ENCODE peak calls at places on chromosomes 11 and 22, in six cellular contexts. Z, G, Y, K, E and T are unnamed samples. For H3K36me3, the result is how much of the 10 kb centered on the place peaks cover.

GRCh38 chr11:117570701-117571100 is 226.3 kb downstream of the DSCAML1 start:
- DNase-seq in Z (no peak), K (no peak), G (no peak), Y (peak), E (no peak), T (no peak)

GRCh38 chr22:28711820-28712777 is 29.5 kb downstream of the CHEK2 start:
- DNase-seq in Y (no peak), Z (no peak), G (peak), E (peak), K (no peak), T (peak)

GRCh38 chr11:131763193-131763890 is 392.9 kb downstream of the NTM start:
- DNase-seq in E (peak), K (no peak), G (peak), Y (no peak), Z (no peak), T (peak)

GRCh38 chr11:73404048-73404447 is 27.8 kb downstream of the RELT start:
- DNase-seq in E (peak), G (no peak), Z (no peak), K (peak), Y (peak), T (peak)

GRCh38 chr11:12324585-12324984 is 52.8 kb upstream of the PARVA start:
- DNase-seq in K (no peak), Y (no peak), G (no peak), E (no peak), Z (no peak), T (no peak)

GRCh38 chr11:44747339-44747738 is 20.6 kb downstream of the TSPAN18 start:
- DNase-seq in K (no peak), Z (no peak), E (peak), Y (no peak), G (peak), T (no peak)

GRCh38 chr22:40324468-40325305 is 21.6 kb upstream of the ADSL start:
- DNase-seq in E (no peak), K (peak), Z (no peak), G (no peak), Y (no peak), T (no peak)

GRCh38 chr11:83219095-83219494 is 25.6 kb downstream of the ANKRD42 start:
- DNase-seq in Y (no peak), G (no peak), Z (no peak), E (no peak), K (no peak), T (no peak)

GRCh38 chr11:85076535-85077330 is 550.4 kb downstream of the DLG2 start:
- DNase-seq in E (peak), G (peak), K (no peak), Z (no peak), Y (no peak), T (no peak)

GRCh38 chr22:49331878-49332277 is 495.8 kb downstream of the BRD1 start:
- DNase-seq in Y (peak), Z (peak), G (no peak), K (peak), E (no peak), T (no peak)

GRCh38 chr11:86174101-86175046 is 70.2 kb upstream of the EED start:
- DNase-seq in G (peak), E (peak), Y (peak), K (peak), Z (peak), T (peak)

GRCh38 chr11:128884703-128885338 is 6.3 kb upstream of the KCNJ5 start:
- DNase-seq in Y (no peak), K (peak), Z (no peak), G (peak), E (peak), T (no peak)

GRCh38 chr11:36041988-36042606 is 98.2 kb downstream of the LDLRAD3 start:
- DNase-seq in G (no peak), E (peak), Z (no peak), Y (no peak), K (no peak), T (no peak)

GRCh38 chr11:451738-452137 is 1.7 kb downstream of the PTDSS2 start:
- DNase-seq in G (no peak), E (no peak), Y (no peak), Z (no peak), K (no peak), T (no peak)
- H3K4me3 ChIP-seq in G (no peak), E (peak), Y (no peak), Z (no peak), K (peak), T (peak)

GRCh38 chr22:47055461-47055860 is 293.0 kb downstream of the TBC1D22A start:
- DNase-seq in Y (peak), K (no peak), E (no peak), Z (peak), G (no peak), T (no peak)

GRCh38 chr22:47056776-47057470 is 294.5 kb downstream of the TBC1D22A start:
- DNase-seq in G (no peak), Z (peak), E (no peak), Y (peak), K (no peak), T (no peak)

GRCh38 chr22:47055073-47055355 is 292.6 kb downstream of the TBC1D22A start:
- DNase-seq in Y (peak), Z (peak), K (no peak), E (no peak), G (no peak), T (no peak)

GRCh38 chr22:47056361-47056760 is 293.9 kb downstream of the TBC1D22A start:
- DNase-seq in E (no peak), Z (peak), G (no peak), Y (no peak), K (no peak), T (no peak)

GRCh38 chr22:47055921-47056320 is 293.5 kb downstream of the TBC1D22A start:
- DNase-seq in Y (peak), Z (peak), E (no peak), K (no peak), G (no peak), T (no peak)
- H3K36me3 ChIP-seq in Y (under half), Z (under half), E (under half), K (under half), G (under half), T (under half)

GRCh38 chr22:31229402-31230140 is 17.5 kb downstream of the LIMK2 start:
- DNase-seq in K (peak), G (peak), Z (no peak), Y (no peak), E (peak), T (peak)

GRCh38 chr22:31233001-31233400 is 20.9 kb downstream of the LIMK2 start:
- DNase-seq in Y (no peak), Z (no peak), K (no peak), E (no peak), G (no peak), T (no peak)

GRCh38 chr22:31228425-31228824 is 16.3 kb downstream of the LIMK2 start:
- DNase-seq in G (no peak), Y (no peak), E (no peak), Z (no peak), K (no peak), T (no peak)

GRCh38 chr22:31230871-31231621 is 18.9 kb downstream of the LIMK2 start:
- DNase-seq in E (peak), K (peak), Z (no peak), Y (no peak), G (peak), T (no peak)

GRCh38 chr22:31230155-31230870 is 18.2 kb downstream of the LIMK2 start:
- DNase-seq in G (no peak), Z (no peak), K (no peak), Y (no peak), E (peak), T (no peak)
- H3K4me3 ChIP-seq in G (no peak), Z (no peak), K (no peak), Y (no peak), E (peak), T (no peak)

GRCh38 chr11:118749429-118749828 is 41.5 kb downstream of the DDX6 start:
- DNase-seq in Z (no peak), G (no peak), K (no peak), Y (no peak), E (no peak), T (no peak)
- H3K36me3 ChIP-seq in Z (half or more), G (half or more), K (half or more), Y (under half), E (half or more), T (half or more)

GRCh38 chr22:44278234-44279058 is 34.3 kb downstream of the SHISAL1 start:
- DNase-seq in Z (no peak), K (no peak), Y (no peak), E (no peak), G (no peak), T (no peak)

GRCh38 chr22:44277404-44278135 is 35.2 kb downstream of the SHISAL1 start:
- DNase-seq in Y (no peak), G (no peak), K (no peak), E (no peak), Z (no peak), T (no peak)

GRCh38 chr22:44280665-44281188 is 32.0 kb downstream of the SHISAL1 start:
- DNase-seq in E (no peak), K (no peak), G (no peak), Y (peak), Z (no peak), T (no peak)

GRCh38 chr22:44276706-44277403 is 35.9 kb downstream of the SHISAL1 start:
- DNase-seq in Y (no peak), Z (no peak), G (no peak), K (no peak), E (no peak), T (no peak)

DNA sequence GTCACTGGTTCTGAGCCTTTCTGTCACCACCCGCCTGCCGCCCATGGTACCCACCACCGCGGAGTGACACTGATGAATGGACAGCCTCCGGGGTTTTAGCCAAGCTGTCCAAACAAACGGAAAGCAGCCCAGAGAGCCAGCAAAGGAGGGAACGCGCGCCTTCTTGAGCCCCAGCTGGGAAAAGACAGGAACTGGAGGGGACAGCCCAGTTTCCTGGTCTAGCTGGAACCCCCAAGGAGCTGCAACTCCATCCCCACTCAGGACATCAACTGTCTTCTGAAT is 33.8 kb downstream of the SHISAL1 start:
- DNase-seq in K (no peak), E (no peak), Z (no peak), Y (no peak), G (no peak), T (no peak)
- H3K4me3 ChIP-seq in K (no peak), E (no peak), Z (no peak), Y (no peak), G (no peak), T (no peak)

DNA sequence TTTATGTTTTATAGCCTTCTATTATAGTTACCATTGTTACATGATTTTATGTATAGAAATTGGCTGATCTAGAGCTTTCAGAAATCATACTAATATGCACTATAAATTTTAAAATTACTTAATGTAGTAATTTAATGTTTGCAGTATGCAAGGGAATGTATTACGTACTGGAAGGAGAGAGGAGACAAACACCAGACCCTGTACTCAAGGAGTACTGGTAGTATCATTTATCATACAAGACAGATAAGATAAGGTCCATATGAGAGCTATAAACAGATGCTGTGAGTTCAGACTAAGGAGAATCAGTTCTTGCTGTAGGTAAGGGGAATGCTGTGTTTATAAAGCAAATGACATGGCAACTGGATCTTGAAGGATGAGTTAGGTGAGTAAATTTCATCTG is 765 bp downstream of the BCO2 start:
- DNase-seq in G (no peak), Y (no peak), E (no peak), Z (no peak), K (no peak), T (no peak)
- H3K36me3 ChIP-seq in G (under half), Y (under half), E (under half), Z (under half), K (under half), T (under half)

GRCh38 chr11:2168286-2169000 is 3.2 kb downstream of the TH start:
- DNase-seq in G (no peak), Y (no peak), K (no peak), E (no peak), Z (no peak), T (no peak)
- H3K4me3 ChIP-seq in G (no peak), Y (no peak), K (no peak), E (no peak), Z (no peak), T (no peak)

GRCh38 chr11:3044004-3044403 is 13.2 kb downstream of the CARS1 start:
- DNase-seq in Y (no peak), G (peak), Z (no peak), K (no peak), E (no peak), T (peak)

GRCh38 chr11:3046641-3047040 is 10.6 kb downstream of the CARS1 start:
- DNase-seq in Y (no peak), E (no peak), Z (no peak), G (peak), K (no peak), T (no peak)

GRCh38 chr11:3047637-3048036 is 9.6 kb downstream of the CARS1 start:
- DNase-seq in E (no peak), Z (no peak), G (no peak), K (no peak), Y (no peak), T (no peak)

GRCh38 chr11:3044915-3045314 is 12.3 kb downstream of the CARS1 start:
- DNase-seq in K (no peak), E (no peak), G (no peak), Y (no peak), Z (no peak), T (no peak)

DNA sequence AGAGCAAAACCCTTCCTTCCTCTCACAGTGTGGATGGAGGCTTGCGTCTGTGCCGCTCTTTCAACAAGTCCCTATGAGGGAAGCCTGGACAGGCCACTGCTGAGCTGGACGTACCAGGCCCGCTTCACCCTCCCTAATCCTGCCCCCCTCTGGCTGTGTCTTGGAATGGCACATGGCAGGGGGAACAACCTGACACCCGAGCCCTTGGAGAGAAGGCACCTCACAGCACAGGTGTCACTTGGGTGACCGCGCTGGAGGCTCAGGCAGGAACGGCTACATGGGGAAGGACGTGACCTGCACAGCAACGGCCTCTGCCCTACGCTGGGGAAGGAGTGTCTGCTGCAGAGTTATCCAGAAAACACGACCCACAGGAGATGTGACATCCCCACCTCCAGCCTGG is 11.0 kb downstream of the CARS1 start:
- DNase-seq in G (no peak), Y (no peak), K (no peak), E (no peak), Z (no peak), T (no peak)
- H3K36me3 ChIP-seq in G (under half), Y (under half), K (under half), E (under half), Z (under half), T (under half)

GRCh38 chr11:68142028-68142412 is 20.8 kb upstream of the CHKA start:
- DNase-seq in K (peak), Y (peak), Z (no peak), E (no peak), G (no peak), T (peak)
- H3K4me3 ChIP-seq in K (no peak), Y (no peak), Z (no peak), E (no peak), G (no peak), T (no peak)

DNA sequence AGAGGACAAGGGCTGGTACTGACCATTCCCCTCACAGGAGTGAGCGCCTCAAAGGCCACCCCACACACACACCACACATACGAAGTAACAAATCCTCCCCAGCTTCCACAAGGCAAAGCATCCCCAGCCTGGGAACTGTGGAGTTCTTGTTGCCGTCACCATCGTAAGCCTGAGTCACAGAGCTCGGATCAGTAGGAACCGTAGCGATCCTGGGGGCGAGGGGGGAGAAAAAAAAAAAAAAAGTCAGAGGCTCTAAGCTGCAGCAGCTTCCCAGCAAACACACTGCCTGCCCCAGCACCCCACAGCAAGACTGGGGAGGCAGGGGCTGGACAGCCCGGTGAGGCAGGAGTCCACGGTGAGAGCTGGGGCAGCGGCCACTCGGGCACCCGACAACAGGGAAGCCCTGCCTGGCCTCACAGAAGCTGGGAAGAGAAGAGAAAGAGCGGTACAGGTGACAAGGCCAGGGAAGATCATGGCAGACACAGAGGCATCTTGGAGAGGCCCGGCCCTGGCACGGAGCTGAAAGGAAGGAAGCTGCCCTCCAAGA is 11.3 kb downstream of the ARFGAP2 start:
- DNase-seq in K (no peak), Z (no peak), G (no peak), Y (no peak), E (no peak), T (no peak)
- H3K36me3 ChIP-seq in K (half or more), Z (half or more), G (under half), Y (under half), E (half or more), T (under half)